ENCODE peak calls at places on chromosomes 5 and 9, in nine cellular contexts. W, G, S, N, E, X, B, K and I are unnamed samples.

GRCh38 chr5:38190111-38190510 is 68.2 kb upstream of the EGFLAM start:
- DNase-seq in S (no peak), G (no peak), X (no peak), E (no peak), N (no peak), B (no peak), W (no peak), K (no peak), I (no peak)

GRCh38 chr5:106089073-106089472 is 1581.7 kb downstream of the EFNA5 start:
- DNase-seq in G (no peak), N (no peak), B (no peak), K (no peak), X (no peak), E (no peak), W (no peak), S (no peak), I (no peak)

GRCh38 chr5:141121985-141122384 is 367 bp downstream of the PCDHB4 start:
- DNase-seq in K (no peak), E (no peak), G (peak; percentile 57), S (no peak), W (no peak), B (no peak), X (no peak), N (no peak), I (no peak)

GRCh38 chr5:116359575-116359974 is 215.0 kb downstream of the SEMA6A start:
- DNase-seq in S (no peak), X (no peak), G (no peak), N (peak; percentile 40), K (no peak), W (no peak), B (no peak), E (no peak), I (no peak)

GRCh38 chr5:168076561-168076991 is 214.9 kb upstream of the WWC1 start:
- DNase-seq in G (peak; percentile 54), S (no peak), K (peak; percentile 39), E (no peak), X (peak; percentile 69), N (no peak), B (peak; percentile 61), W (no peak), I (no peak)

GRCh38 chr9:71692337-71692736 is 76.0 kb downstream of the CEMIP2 start:
- DNase-seq in X (no peak), S (no peak), N (no peak), G (no peak), E (no peak), B (no peak), K (no peak), W (no peak), I (no peak)

GRCh38 chr5:54884195-54884536 is 101.2 kb downstream of the ESM1 start:
- DNase-seq in W (no peak), G (no peak), K (no peak), N (no peak), E (no peak), B (no peak), X (no peak), S (no peak), I (no peak)

GRCh38 chr9:136545065-136545965 is 533 bp downstream of the NOTCH1 start:
- DNase-seq in B (no peak), X (no peak), K (no peak), E (no peak), G (peak; percentile 65), N (no peak), S (no peak), W (no peak), I (peak; percentile 93)

GRCh38 chr9:17519761-17520160 is 59.1 kb upstream of the SH3GL2 start:
- DNase-seq in K (no peak), B (no peak), S (no peak), E (no peak), G (no peak), W (no peak), X (no peak), N (peak; percentile 30), I (no peak)

GRCh38 chr9:17521456-17521855 is 57.4 kb upstream of the SH3GL2 start:
- DNase-seq in S (no peak), N (no peak), E (no peak), B (no peak), G (no peak), W (no peak), K (no peak), X (no peak), I (no peak)

GRCh38 chr9:17520264-17521058 is 58.4 kb upstream of the SH3GL2 start:
- DNase-seq in E (no peak), W (no peak), B (no peak), S (no peak), K (no peak), X (no peak), N (no peak), G (no peak), I (no peak)
- TF ChIP-seq POLR2AphosphoS5 in E (no peak), W (no peak), B (no peak), S (no peak), K (peak; percentile 77), X (no peak), N (no peak), G (no peak), I (no peak)

GRCh38 chr5:119284031-119284430 is 71.8 kb upstream of the TNFAIP8 start:
- DNase-seq in K (no peak), W (no peak), S (no peak), B (no peak), E (no peak), X (no peak), N (no peak), G (no peak), I (no peak)
- H3K4me1 ChIP-seq in K (no peaks in the 10 kb centered on the region), W (peaks cover 36% of the 10 kb centered on the region), S (peaks cover 8% of the 10 kb centered on the region), B (peaks cover 24% of the 10 kb centered on the region), E (peaks cover 64% of the 10 kb centered on the region), X (peaks cover 57% of the 10 kb centered on the region), N (peaks cover 8% of the 10 kb centered on the region), G (peaks cover 15% of the 10 kb centered on the region), I (peaks cover 100% of the 10 kb centered on the region)

GRCh38 chr5:90933298-90933697 is 374.7 kb downstream of the ADGRV1 start:
- DNase-seq in E (no peak), N (no peak), X (no peak), B (no peak), S (no peak), G (no peak), K (no peak), W (no peak), I (no peak)

GRCh38 chr5:90930062-90930461 is 371.5 kb downstream of the ADGRV1 start:
- DNase-seq in G (no peak), N (no peak), B (no peak), E (no peak), W (no peak), K (no peak), S (no peak), X (no peak), I (no peak)

GRCh38 chr5:90930756-90931431 is 372.3 kb downstream of the ADGRV1 start:
- DNase-seq in B (no peak), N (no peak), E (no peak), W (no peak), G (no peak), X (no peak), S (no peak), K (no peak), I (no peak)

GRCh38 chr5:90934091-90934719 is 375.6 kb downstream of the ADGRV1 start:
- DNase-seq in B (no peak), E (no peak), X (no peak), S (no peak), K (no peak), G (no peak), W (no peak), N (no peak), I (no peak)

DNA sequence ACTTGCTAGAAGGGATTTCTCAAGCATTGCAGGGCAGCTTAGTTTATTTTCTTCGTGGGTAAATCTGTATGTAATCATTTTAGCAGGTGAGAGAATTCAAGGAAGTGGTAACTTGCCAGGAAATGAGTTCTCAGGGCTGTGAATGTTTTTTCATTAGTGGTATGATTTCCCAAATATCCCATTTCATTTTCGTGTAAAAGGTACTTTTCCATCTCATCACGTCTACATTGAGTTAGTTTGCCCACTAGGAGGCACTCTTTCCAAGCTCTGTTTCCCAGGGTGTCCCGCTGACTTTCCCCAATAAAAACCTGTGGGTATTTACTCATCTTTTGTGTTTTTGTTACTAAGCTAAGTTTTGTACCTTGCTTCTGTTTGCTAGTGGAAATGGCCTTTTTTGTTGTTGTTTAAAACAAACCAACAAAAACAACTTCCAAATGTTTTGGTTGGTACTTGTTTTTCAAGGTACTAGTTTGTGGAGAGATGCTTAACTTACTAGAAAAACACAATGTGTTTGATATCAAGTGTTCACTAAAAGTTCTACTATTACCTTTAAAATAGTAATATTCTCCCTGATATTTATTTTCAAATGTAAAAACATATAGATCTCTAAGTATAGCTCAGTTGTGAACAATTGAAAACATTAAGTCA is 373.6 kb downstream of the ADGRV1 start:
- DNase-seq in G (peak; percentile 77), K (no peak), S (peak; percentile 48), B (no peak), W (peak; percentile 47), N (peak; percentile 93), E (peak; percentile 29), X (no peak), I (no peak)
- TF ChIP-seq POLR2AphosphoS5 in G (no peak), K (no peak), S (no peak), B (no peak), W (no peak), N (no peak), E (no peak), X (no peak), I (no peak)

DNA sequence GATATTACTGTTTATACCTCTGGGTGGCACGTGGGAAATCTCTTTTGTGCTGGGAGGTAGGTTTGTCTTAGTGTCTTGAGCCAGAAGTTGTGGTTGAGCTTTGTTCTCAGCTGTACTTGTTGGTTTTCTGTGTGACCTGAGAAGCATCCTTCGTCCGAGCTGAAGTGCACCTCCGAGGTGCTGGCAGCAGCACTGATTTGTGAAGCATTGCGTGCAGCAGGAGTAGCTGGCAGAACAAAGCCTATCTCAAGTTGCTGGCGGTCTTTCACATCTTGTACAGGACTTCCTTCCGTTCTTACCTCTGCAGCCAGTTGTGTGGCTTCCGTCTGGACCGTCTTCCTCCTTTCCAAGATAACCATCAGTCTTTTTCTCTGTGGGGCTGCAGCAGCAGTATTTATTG is 4.3 kb downstream of the PRRC2B start:
- DNase-seq in E (peak; percentile 54), W (peak; percentile 45), N (peak; percentile 49), G (no peak), K (no peak), S (no peak), B (no peak), X (no peak), I (peak; percentile 84)
- H3K4me1 ChIP-seq in E (peaks cover 88% of the 10 kb centered on the region), W (peaks cover 83% of the 10 kb centered on the region), N (peaks cover 62% of the 10 kb centered on the region), G (peaks cover 46% of the 10 kb centered on the region), K (peaks cover 40% of the 10 kb centered on the region), S (peaks cover 39% of the 10 kb centered on the region), B (peaks cover 84% of the 10 kb centered on the region), X (peaks cover 88% of the 10 kb centered on the region), I (peaks cover 82% of the 10 kb centered on the region)